ENCODE peak calls at places on chromosome 19, in six cellular contexts. D, R, H, L, P and Y are unnamed samples.

GRCh38 chr19:37931941-37932655 is 25.1 kb downstream of the SIPA1L3 start:
- DNase-seq in D (peak; percentile 92), R (peak; percentile 94), L (peak; percentile 32), H (peak; percentile 87), P (no peak), Y (peak; percentile 39)

GRCh38 chr19:3980353-3981251 is 4.7 kb downstream of the EEF2 start:
- DNase-seq in P (no peak), R (no peak), H (no peak), L (no peak), D (no peak), Y (no peak)

GRCh38 chr19:47663911-47664771 is 49.1 kb upstream of the EHD2 start:
- DNase-seq in L (peak; percentile 66), P (no peak), R (peak; percentile 73), D (peak; percentile 66), H (peak; percentile 86), Y (no peak)

GRCh38 chr19:18650468-18651001 is 13.7 kb downstream of the KLHL26 start:
- DNase-seq in R (no peak), H (no peak), L (peak; percentile 82), P (no peak), D (no peak), Y (no peak)

GRCh38 chr19:15461694-15462093 is 2.6 kb downstream of the RASAL3 start:
- DNase-seq in P (no peak), L (no peak), D (no peak), R (no peak), H (no peak), Y (no peak)

GRCh38 chr19:54391589-54392061 is 23.6 kb upstream of the TTYH1 start:
- DNase-seq in D (no peak), P (no peak), H (peak; percentile 76), R (no peak), L (no peak), Y (no peak)

GRCh38 chr19:34793562-34793961 is 20.5 kb upstream of the ZNF599 start:
- DNase-seq in L (no peak), P (no peak), D (no peak), R (no peak), H (no peak), Y (no peak)

GRCh38 chr19:39444598-39445257 is 654 bp upstream of the SUPT5H start:
- DNase-seq in P (no peak), L (no peak), H (peak; percentile 38), R (no peak), D (no peak), Y (no peak)

GRCh38 chr19:6774821-6775707 is 2.6 kb downstream of the VAV1 start:
- DNase-seq in D (no peak), L (no peak), H (no peak), R (no peak), P (no peak), Y (no peak)

GRCh38 chr19:11299946-11300810 is 4.2 kb downstream of the TSPAN16 start:
- DNase-seq in R (no peak), H (no peak), L (no peak), P (no peak), D (no peak), Y (no peak)

GRCh38 chr19:45472557-45473365 is 5.0 kb downstream of the FOSB start:
- DNase-seq in D (no peak), R (no peak), L (no peak), H (peak; percentile 46), P (no peak), Y (no peak)

GRCh38 chr19:55161571-55162322 is 4.2 kb upstream of the TNNI3 start:
- DNase-seq in P (no peak), H (no peak), L (no peak), D (no peak), R (no peak), Y (no peak)

GRCh38 chr19:38250821-38251563 is 5.2 kb downstream of the PPP1R14A start:
- DNase-seq in H (no peak), P (no peak), R (peak; percentile 56), D (no peak), L (peak; percentile 85), Y (no peak)

GRCh38 chr19:16293133-16294085 is 31.2 kb upstream of the KLF2 start:
- DNase-seq in P (no peak), R (no peak), H (no peak), D (peak; percentile 61), L (peak; percentile 67), Y (no peak)

GRCh38 chr19:31675187-31675913 is 326.1 kb upstream of the TSHZ3 start:
- DNase-seq in D (no peak), L (no peak), R (no peak), P (no peak), H (no peak), Y (no peak)

GRCh38 chr19:55697069-55697440 is 22.0 kb downstream of the EPN1 start:
- DNase-seq in R (no peak), D (no peak), H (no peak), P (no peak), L (no peak), Y (no peak)

GRCh38 chr19:48836089-48837017 is at the start of gene HSD17B14:
- DNase-seq in L (no peak), P (no peak), D (no peak), H (peak; percentile 88), R (no peak), Y (no peak)

GRCh38 chr19:42540071-42540553 is 11.8 kb upstream of the CEACAM1 start:
- DNase-seq in L (no peak), H (peak; percentile 38), D (peak; percentile 41), P (no peak), R (no peak), Y (no peak)

GRCh38 chr19:41192574-41193419 is at the start of gene CYP2S1:
- DNase-seq in P (no peak), D (no peak), R (peak; percentile 63), H (peak; percentile 87), L (no peak), Y (no peak)

GRCh38 chr19:10292206-10292788 is 2.5 kb downstream of the ICAM5 start:
- DNase-seq in P (peak; percentile 57), R (peak; percentile 94), L (peak; percentile 78), H (peak; percentile 89), D (peak; percentile 75), Y (no peak)

GRCh38 chr19:5823579-5824281 is 15.8 kb downstream of the FUT6 start:
- DNase-seq in H (peak; percentile 47), L (no peak), D (no peak), P (no peak), R (no peak), Y (no peak)

GRCh38 chr19:18499055-18499775 is 22.7 kb downstream of the ELL start:
- DNase-seq in P (no peak), L (no peak), D (no peak), R (no peak), H (no peak), Y (no peak)

GRCh38 chr19:48822514-48822913 is 11.7 kb upstream of the BCAT2 start:
- DNase-seq in R (no peak), L (no peak), D (no peak), P (no peak), H (no peak), Y (no peak)

GRCh38 chr19:42424712-42425131 is 2.5 kb downstream of the LIPE start:
- DNase-seq in H (peak; percentile 45), L (no peak), D (no peak), P (no peak), R (no peak), Y (no peak)

GRCh38 chr19:3866798-3867638 is 1.8 kb downstream of the ZFR2 start:
- DNase-seq in H (no peak), D (no peak), P (no peak), R (no peak), L (no peak), Y (no peak)

GRCh38 chr19:56508282-56508778 is 675 bp downstream of the ZNF471 start:
- DNase-seq in P (no peak), R (no peak), L (no peak), D (no peak), H (no peak), Y (no peak)

GRCh38 chr19:10835089-10835753 is 791 bp downstream of the TMED1 start:
- DNase-seq in H (no peak), L (no peak), P (no peak), D (no peak), R (no peak), Y (no peak)

DNA sequence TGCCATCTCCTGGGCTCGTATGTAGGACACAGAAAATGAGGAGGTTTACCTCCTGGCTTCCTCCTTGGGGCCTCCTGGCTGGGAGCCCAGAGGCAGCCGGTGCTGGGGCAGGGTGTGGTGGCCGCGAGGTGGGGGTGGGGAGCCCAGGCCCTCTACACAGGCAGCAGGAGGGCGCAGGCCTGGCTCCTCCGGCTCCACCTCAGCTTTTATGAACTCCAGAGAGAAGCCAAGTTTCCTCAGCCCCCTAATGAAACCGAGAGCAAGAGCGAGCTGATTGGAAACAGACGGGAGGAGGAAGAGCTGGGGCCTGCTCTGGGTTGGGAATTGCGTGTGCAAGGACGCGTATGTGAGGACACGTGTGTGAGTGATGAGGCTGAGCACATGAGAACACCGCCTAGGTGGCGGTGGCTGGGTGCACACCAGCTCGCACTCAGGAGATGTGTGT is 23.1 kb downstream of the LYL1 start:
- DNase-seq in L (no peak), D (no peak), H (no peak), P (no peak), R (peak; percentile 70), Y (no peak)
- H3K4me1 ChIP-seq in L (peaks cover 80% of the 10 kb centered on the region), D (peaks cover 30% of the 10 kb centered on the region), H (peaks cover 5% of the 10 kb centered on the region), P (no peaks in the 10 kb centered on the region), R (peaks cover 56% of the 10 kb centered on the region), Y (peaks cover 11% of the 10 kb centered on the region)

GRCh38 chr19:50003810-50004419 is 21.3 kb downstream of the VRK3 start:
- DNase-seq in P (no peak), D (no peak), L (no peak), H (no peak), R (no peak), Y (no peak)
- H3K27ac ChIP-seq in P (no peak overlapping the region), D (peak overlapping the region; percentile 52), L (peak overlapping the region; percentile 13), H (no peak overlapping the region), R (no peak overlapping the region), Y (no peak overlapping the region)

DNA sequence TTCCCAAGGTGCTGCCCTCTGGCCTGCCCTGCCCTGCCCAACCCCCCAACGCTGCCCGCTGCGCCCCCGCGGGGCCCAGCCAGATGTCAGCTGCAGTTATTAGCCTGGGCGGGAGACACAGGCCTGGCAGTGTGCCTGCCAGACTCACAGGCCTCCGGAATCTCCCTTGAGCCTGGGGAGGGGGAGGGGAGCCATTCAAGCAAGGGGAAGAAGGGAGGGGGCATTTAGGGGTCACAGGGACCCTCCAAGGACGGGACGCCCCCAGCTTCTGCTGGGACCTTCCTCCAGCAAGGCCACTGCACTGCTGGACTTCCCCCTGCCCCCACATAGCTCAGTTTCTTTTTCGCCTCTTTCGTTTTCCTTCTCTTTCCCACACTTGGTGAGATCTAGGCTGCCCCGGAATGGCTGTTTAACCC is 2.6 kb upstream of the JUNB start:
- DNase-seq in P (no peak), R (peak; percentile 85), H (peak; percentile 73), L (peak; percentile 87), D (no peak), Y (no peak)
- H3K4me1 ChIP-seq in P (peaks cover 49% of the 10 kb centered on the region), R (peaks cover 57% of the 10 kb centered on the region), H (peaks cover 17% of the 10 kb centered on the region), L (peaks cover 91% of the 10 kb centered on the region), D (peaks cover 12% of the 10 kb centered on the region), Y (peaks cover 10% of the 10 kb centered on the region)

DNA sequence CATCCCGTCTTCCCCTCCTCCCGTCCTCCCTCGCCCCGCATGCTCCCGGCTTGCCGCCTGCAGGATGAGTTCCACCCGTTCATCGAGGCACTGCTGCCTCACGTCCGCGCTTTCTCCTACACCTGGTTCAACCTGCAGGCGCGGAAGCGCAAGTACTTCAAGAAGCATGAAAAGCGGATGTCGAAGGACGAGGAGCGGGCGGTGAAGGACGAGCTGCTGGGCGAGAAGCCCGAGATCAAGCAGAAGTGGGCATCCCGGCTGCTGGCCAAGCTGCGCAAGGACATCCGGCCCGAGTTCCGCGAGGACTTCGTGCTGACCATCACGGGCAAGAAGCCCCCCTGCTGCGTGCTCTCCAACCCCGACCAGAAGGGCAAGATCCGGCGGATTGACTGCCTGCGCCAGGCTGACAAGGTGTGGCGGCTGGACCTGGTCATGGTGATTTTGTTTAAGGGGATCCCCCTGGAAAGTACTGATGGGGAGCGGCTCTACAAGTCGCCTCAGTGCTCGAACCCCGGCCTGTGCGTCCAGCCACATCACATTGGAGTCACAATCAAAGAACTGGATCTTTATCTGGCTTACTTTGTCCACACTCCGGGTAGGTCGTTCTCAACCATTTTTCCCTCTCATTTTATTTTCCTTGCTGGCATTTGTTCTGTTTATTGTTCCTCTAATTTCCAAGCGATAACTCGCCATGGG is 29.8 kb downstream of the NFIX start:
- DNase-seq in H (peak; percentile 50), R (peak; percentile 79), L (no peak), D (no peak), P (no peak), Y (no peak)
- H3K27ac ChIP-seq in H (no peak overlapping the region), R (peak overlapping the region; percentile 87), L (peak overlapping the region; percentile 94), D (peak overlapping the region; percentile 93), P (no peak overlapping the region), Y (no peak overlapping the region)